ENCODE peak calls at places on chromosomes 1 and 21, in ten cellular contexts. Z is HCEC 1CT; B is mucosa of descending colon; X is OCI-LY7; K is Right ventricle myocardium superior; R is NCI-H1105 treated with DMSO at 0.1 percent for 48 hours; Y is mesenchymal stem cell; C is HS-5; N is activated CD4-positive, alpha-beta T cell treated with anti-CD3 and anti-CD28 coated beads, Interleukin-2, amount 10 ng/mL, durations not matched to agents 7 days and 5 days; M is pulmonary artery endothelial cell. F is an unnamed sample.

GRCh38 chr1:59173721-59174120 is 123.2 kb upstream of the FGGY start:
- DNase-seq in Y (peak), X (no peak), Z (peak), B (no peak), C (peak), M (peak), N (no peak), K (no peak), R (no peak), F (no peak)

GRCh38 chr1:10074059-10074854 is 41.5 kb downstream of the UBE4B start:
- DNase-seq in C (peak), B (peak), M (peak), R (no peak), X (no peak), N (peak), Y (peak), K (no peak), Z (peak), F (no peak)

GRCh38 chr1:113647121-113647520 is 112.2 kb downstream of the PHTF1 start:
- DNase-seq in N (no peak), Z (no peak), R (no peak), B (no peak), Y (no peak), C (peak), M (no peak), K (no peak), X (no peak), F (no peak)

GRCh38 chr21:43967981-43968380 is 44.1 kb upstream of the TRAPPC10 start:
- DNase-seq in R (no peak), Z (no peak), K (no peak), N (no peak), C (no peak), B (no peak), Y (no peak), M (no peak), X (no peak), F (no peak)

GRCh38 chr1:241266121-241266520 is 90.9 kb downstream of the RGS7 start:
- DNase-seq in C (no peak), R (no peak), X (no peak), K (no peak), N (no peak), B (no peak), M (no peak), Y (no peak), Z (no peak), F (no peak)

GRCh38 chr1:198549863-198550262 is 9.4 kb upstream of the ATP6V1G3 start:
- DNase-seq in R (no peak), M (no peak), X (no peak), N (no peak), Z (no peak), B (no peak), K (no peak), Y (no peak), C (no peak), F (no peak)

GRCh38 chr1:183884512-183884911 is 79.6 kb downstream of the RGL1 start:
- DNase-seq in M (no peak), X (no peak), Y (no peak), B (no peak), C (no peak), Z (no peak), R (no peak), K (no peak), N (no peak), F (no peak)

GRCh38 chr21:37350472-37350871 is 16.1 kb upstream of the DYRK1A start:
- DNase-seq in B (no peak), R (no peak), C (no peak), Y (no peak), M (no peak), K (no peak), X (no peak), Z (no peak), N (no peak), F (no peak)

GRCh38 chr1:147772540-147772939 is 12.1 kb upstream of the GJA5 start:
- DNase-seq in K (no peak), Y (no peak), M (no peak), X (no peak), Z (no peak), C (no peak), R (no peak), N (no peak), B (no peak), F (no peak)

GRCh38 chr21:18244721-18245486 is at the start of gene CHODL:
- DNase-seq in X (no peak), B (no peak), Z (no peak), Y (peak), R (no peak), C (no peak), K (peak), M (no peak), N (no peak), F (peak)

GRCh38 chr1:204400893-204401510 is 10.6 kb downstream of the PPP1R15B start:
- DNase-seq in K (no peak), B (peak), Z (no peak), C (no peak), R (no peak), N (no peak), X (no peak), Y (peak), M (no peak), F (no peak)

GRCh38 chr21:38306833-38307232 is 50.0 kb downstream of the KCNJ15 start:
- DNase-seq in X (no peak), Y (peak), R (no peak), C (peak), M (no peak), N (no peak), K (no peak), Z (peak), B (no peak), F (no peak)

GRCh38 chr1:81509619-81510018 is 291.1 kb upstream of the ADGRL2 start:
- DNase-seq in Y (peak), X (no peak), C (no peak), R (no peak), N (no peak), K (no peak), Z (no peak), M (no peak), B (no peak), F (no peak)

GRCh38 chr1:183569141-183569540 is 21.1 kb downstream of the NCF2 start:
- DNase-seq in Y (no peak), R (no peak), B (no peak), Z (peak), M (no peak), C (no peak), N (no peak), K (no peak), X (no peak), F (no peak)

GRCh38 chr1:233625510-233625981 is 11.6 kb downstream of the KCNK1 start:
- DNase-seq in N (no peak), M (no peak), B (peak), R (no peak), C (no peak), K (no peak), Z (no peak), Y (no peak), X (no peak), F (no peak)

GRCh38 chr21:45568383-45568782 is 26.1 kb upstream of the SLC19A1 start:
- DNase-seq in R (no peak), M (no peak), Y (no peak), K (no peak), X (no peak), Z (no peak), N (no peak), C (no peak), B (no peak), F (no peak)

GRCh38 chr1:11653101-11653601 is 1.1 kb downstream of the FBXO2 start:
- DNase-seq in Y (no peak), C (no peak), M (no peak), X (no peak), K (no peak), R (no peak), Z (no peak), B (no peak), N (no peak), F (peak)

GRCh38 chr1:91076834-91077233 is 55.0 kb upstream of the ZNF644 start:
- DNase-seq in X (no peak), R (no peak), M (no peak), C (no peak), B (no peak), Z (no peak), K (no peak), N (no peak), Y (no peak), F (no peak)

GRCh38 chr21:26881504-26882228 is 36.5 kb upstream of the ADAMTS1 start:
- DNase-seq in B (no peak), Y (peak), M (no peak), R (peak), Z (peak), C (peak), X (peak), K (no peak), N (no peak), F (no peak)

GRCh38 chr1:44664730-44665370 is 9.4 kb downstream of the TMEM53 start:
- DNase-seq in K (no peak), B (no peak), C (no peak), M (no peak), R (no peak), X (no peak), Y (no peak), N (no peak), Z (no peak), F (no peak)

GRCh38 chr1:179341943-179342547 is 23.7 kb upstream of the AXDND1 start:
- DNase-seq in C (no peak), N (no peak), B (no peak), K (no peak), Z (no peak), X (no peak), Y (no peak), M (no peak), R (no peak), F (no peak)

GRCh38 chr21:32009263-32009662 is 136.4 kb downstream of the HUNK start:
- DNase-seq in R (no peak), X (no peak), K (no peak), N (no peak), Y (no peak), M (no peak), B (no peak), C (no peak), Z (no peak), F (no peak)

GRCh38 chr1:150674881-150675280 is 22.1 kb downstream of the GOLPH3L start:
- DNase-seq in C (no peak), K (no peak), N (no peak), R (no peak), M (no peak), B (no peak), X (no peak), Y (no peak), Z (no peak), F (no peak)

GRCh38 chr1:229023651-229024295 is 247.1 kb upstream of the RAB4A start:
- DNase-seq in M (no peak), C (no peak), R (no peak), K (peak), Y (no peak), B (no peak), N (no peak), X (no peak), Z (no peak), F (no peak)

GRCh38 chr1:51512611-51513010 is 6.5 kb downstream of the EPS15 start:
- DNase-seq in R (no peak), N (no peak), M (no peak), X (peak), Z (no peak), Y (no peak), K (no peak), B (no peak), C (no peak), F (no peak)

GRCh38 chr1:52574594-52574993 is 21.7 kb upstream of the TUT4 start:
- DNase-seq in R (no peak), X (no peak), K (no peak), B (no peak), Z (peak), M (peak), Y (peak), N (no peak), C (peak), F (no peak)

GRCh38 chr1:6162773-6163172 is 17.3 kb downstream of the CHD5 start:
- DNase-seq in K (peak), N (no peak), Z (no peak), M (no peak), R (peak), B (no peak), C (no peak), Y (no peak), X (no peak), F (peak)

GRCh38 chr1:67149179-67149770 is 14.5 kb upstream of the C1orf141 start:
- DNase-seq in Y (peak), R (peak), Z (peak), M (peak), N (peak), C (peak), X (peak), K (no peak), B (peak), F (peak)

GRCh38 chr1:80656011-80656627 is 1144.6 kb upstream of the ADGRL2 start:
- DNase-seq in K (no peak), R (peak), M (no peak), C (no peak), Y (peak), Z (no peak), N (no peak), B (peak), X (peak), F (peak)